ENCODE peak calls at places on chromosomes 4 and X, in four cellular contexts. F is activated T-cell treated with anti-CD3 and anti-CD28 coated beads, Interleukin-2, amount 50 U/mL, for 4 hours; M is neural progenitor cell; O is hypothalamus. E is an unnamed sample.

GRCh38 chrX:120453985-120454384 is 15.1 kb downstream of the LAMP2 start:
- DNase-seq in F (no peak), M (no peak), O (no peak), E (no peak)

GRCh38 chrX:132833373-132833772 is 125.1 kb downstream of the HS6ST2 start:
- DNase-seq in F (no peak), M (no peak), O (no peak), E (no peak)

GRCh38 chr4:154593868-154594267 is 3.3 kb upstream of the FGA start:
- DNase-seq in F (no peak), M (no peak), O (no peak), E (no peak)

GRCh38 chr4:64250061-64250460 is 159.2 kb downstream of the TECRL start:
- DNase-seq in F (no peak), M (no peak), O (no peak), E (no peak)

GRCh38 chr4:40316782-40317635 is 18.1 kb upstream of the CHRNA9 start:
- DNase-seq in F (peak), M (peak), O (no peak), E (peak)

GRCh38 chrX:25869761-25870160 is 268.4 kb upstream of the MAGEB18 start:
- DNase-seq in F (no peak), M (no peak), O (no peak), E (no peak)

GRCh38 chr4:173765731-173766130 is 235.7 kb upstream of the HAND2 start:
- DNase-seq in F (no peak), M (no peak), O (no peak), E (no peak)

GRCh38 chr4:108080752-108081151 is 88.0 kb downstream of the LEF1 start:
- DNase-seq in F (peak), M (no peak), O (no peak), E (no peak)

GRCh38 chrX:119694601-119695534 is 1.9 kb upstream of the SEPTIN6 start:
- DNase-seq in F (no peak), M (peak), O (no peak), E (no peak)

GRCh38 chr4:38177035-38177791 is 217.0 kb downstream of the PTTG2 start:
- DNase-seq in F (peak), M (no peak), O (no peak), E (no peak)

GRCh38 chr4:183691006-183691405 is 31.9 kb downstream of the TRAPPC11 start:
- DNase-seq in F (no peak), M (no peak), O (no peak), E (no peak)

GRCh38 chr4:57080781-57081650 is 29.2 kb downstream of the IGFBP7 start:
- DNase-seq in F (no peak), M (no peak), O (no peak), E (no peak)

GRCh38 chr4:126136922-126137781 is 822.4 kb downstream of the FAT4 start:
- DNase-seq in F (no peak), M (no peak), O (no peak), E (no peak)

GRCh38 chr4:85170241-85170640 is 203.8 kb upstream of the WDFY3 start:
- DNase-seq in F (no peak), M (no peak), O (no peak), E (no peak)

GRCh38 chr4:38983756-38984647 is 48.2 kb downstream of the TMEM156 start:
- DNase-seq in F (no peak), M (peak), O (no peak), E (no peak)

GRCh38 chr4:151238477-151238876 is 38.5 kb upstream of the PRSS48 start:
- DNase-seq in F (no peak), M (no peak), O (no peak), E (no peak)

GRCh38 chrX:679161-679979 is 48.8 kb downstream of the SHOX start:
- DNase-seq in F (no peak), M (peak), O (no peak), E (no peak)

GRCh38 chrX:106608016-106608415 is 3.8 kb upstream of the RADX start:
- DNase-seq in F (no peak), M (peak), O (no peak), E (no peak)

GRCh38 chr4:137960371-137961050 is 281.6 kb downstream of the SLC7A11 start:
- DNase-seq in F (no peak), M (no peak), O (no peak), E (no peak)

GRCh38 chr4:177461606-177462005 is 19.4 kb upstream of the AGA start:
- DNase-seq in F (no peak), M (no peak), O (no peak), E (no peak)

GRCh38 chr4:142191901-142192300 is 555.5 kb downstream of the IL15 start:
- DNase-seq in F (no peak), M (no peak), O (no peak), E (no peak)

GRCh38 chr4:93396274-93396673 is 432.3 kb upstream of the ATOH1 start:
- DNase-seq in F (no peak), M (no peak), O (no peak), E (no peak)

GRCh38 chrX:114924846-114925245 is 92.6 kb downstream of the IL13RA2 start:
- DNase-seq in F (no peak), M (no peak), O (no peak), E (no peak)

GRCh38 chr4:36051634-36052033 is 192.7 kb downstream of the ARAP2 start:
- DNase-seq in F (no peak), M (no peak), O (no peak), E (no peak)

GRCh38 chr4:141350122-141350904 is 129.6 kb downstream of the ZNF330 start:
- DNase-seq in F (no peak), M (no peak), O (no peak), E (peak)

GRCh38 chrX:127726227-127726626 is 326.0 kb downstream of the ACTRT1 start:
- DNase-seq in F (no peak), M (no peak), O (no peak), E (no peak)

GRCh38 chr4:73311428-73311827 is 52.8 kb upstream of the ANKRD17 start:
- DNase-seq in F (no peak), M (no peak), O (no peak), E (no peak)

GRCh38 chrX:72545990-72546389 is 26.7 kb downstream of the HDAC8 start:
- DNase-seq in F (no peak), M (no peak), O (no peak), E (no peak)

GRCh38 chrX:40501456-40501855 is 79.3 kb upstream of the ATP6AP2 start:
- DNase-seq in F (no peak), M (no peak), O (no peak), E (no peak)

GRCh38 chrX:3191821-3192220 is 150.6 kb downstream of the ARSF start:
- DNase-seq in F (no peak), M (no peak), O (no peak), E (no peak)